ENCODE peak calls at places on chromosomes 2 and 18, in eight cellular contexts. One of them, this sample, is unnamed.
A peak's percentile ranks its signal among the peaks of the same experiment; 100 is the strongest.

GRCh38 chr2:234003972-234004617 is 46.4 kb upstream of the SPP2 start:
- DNase-seq in upper lobe of right lung: no peak
- DNase-seq in GM06990: no peak
- DNase-seq in AG04450: peak; percentile 77
- DNase-seq in sigmoid colon: no peak
- DNase-seq in tibial artery: no peak
- DNase-seq in right atrium auricular region: no peak
- DNase-seq in heart right ventricle: no peak
- DNase-seq in this sample: peak; percentile 77

GRCh38 chr2:46167406-46167805 is 129.8 kb upstream of the EPAS1 start:
- DNase-seq in right atrium auricular region: no peak
- DNase-seq in GM06990: no peak
- DNase-seq in tibial artery: no peak
- DNase-seq in upper lobe of right lung: no peak
- DNase-seq in sigmoid colon: no peak
- DNase-seq in AG04450: no peak
- DNase-seq in heart right ventricle: no peak
- DNase-seq in this sample: no peak

GRCh38 chr18:77101410-77102245 is 31.0 kb downstream of the MBP start:
- DNase-seq in right atrium auricular region: peak; percentile 95
- DNase-seq in upper lobe of right lung: peak; percentile 85
- DNase-seq in tibial artery: peak; percentile 90
- DNase-seq in AG04450: peak; percentile 89
- DNase-seq in heart right ventricle: peak; percentile 66
- DNase-seq in sigmoid colon: peak; percentile 93
- DNase-seq in GM06990: peak; percentile 65
- DNase-seq in this sample: peak; percentile 89

GRCh38 chr2:165455940-165456479 is 13.5 kb upstream of the CSRNP3 start:
- DNase-seq in right atrium auricular region: no peak
- DNase-seq in tibial artery: no peak
- DNase-seq in heart right ventricle: no peak
- DNase-seq in AG04450: no peak
- DNase-seq in upper lobe of right lung: no peak
- DNase-seq in sigmoid colon: no peak
- DNase-seq in GM06990: no peak
- DNase-seq in this sample: no peak

GRCh38 chr18:49015886-49016647 is 65.3 kb upstream of the SMAD7 start:
- DNase-seq in heart right ventricle: no peak
- DNase-seq in right atrium auricular region: no peak
- DNase-seq in sigmoid colon: peak; percentile 53
- DNase-seq in AG04450: no peak
- DNase-seq in tibial artery: peak; percentile 53
- DNase-seq in upper lobe of right lung: peak; percentile 62
- DNase-seq in GM06990: no peak
- DNase-seq in this sample: no peak

GRCh38 chr2:98134138-98134537 is 47.2 kb downstream of the VWA3B start:
- DNase-seq in GM06990: peak; percentile 70
- DNase-seq in right atrium auricular region: no peak
- DNase-seq in tibial artery: no peak
- DNase-seq in sigmoid colon: no peak
- DNase-seq in AG04450: no peak
- DNase-seq in heart right ventricle: peak; percentile 24
- DNase-seq in upper lobe of right lung: peak; percentile 70
- DNase-seq in this sample: no peak

GRCh38 chr2:188291617-188292445 is at the start of gene GULP1:
- DNase-seq in GM06990: peak; percentile 10
- DNase-seq in tibial artery: peak; percentile 87
- DNase-seq in heart right ventricle: peak; percentile 69
- DNase-seq in right atrium auricular region: peak; percentile 81
- DNase-seq in AG04450: no peak
- DNase-seq in upper lobe of right lung: peak; percentile 86
- DNase-seq in sigmoid colon: peak; percentile 90
- DNase-seq in this sample: no peak

GRCh38 chr2:200042944-200043343 is 87.6 kb downstream of the MAIP1 start:
- DNase-seq in heart right ventricle: no peak
- DNase-seq in upper lobe of right lung: no peak
- DNase-seq in AG04450: no peak
- DNase-seq in right atrium auricular region: no peak
- DNase-seq in GM06990: no peak
- DNase-seq in tibial artery: no peak
- DNase-seq in sigmoid colon: no peak
- DNase-seq in this sample: no peak

GRCh38 chr2:71544919-71545571 is 91.7 kb downstream of the DYSF start:
- DNase-seq in heart right ventricle: no peak
- DNase-seq in AG04450: no peak
- DNase-seq in GM06990: no peak
- DNase-seq in tibial artery: peak; percentile 48
- DNase-seq in right atrium auricular region: no peak
- DNase-seq in sigmoid colon: peak; percentile 58
- DNase-seq in upper lobe of right lung: peak; percentile 56
- DNase-seq in this sample: no peak

GRCh38 chr2:100818003-100818605 is 1.8 kb upstream of the NPAS2 start:
- DNase-seq in AG04450: no peak
- DNase-seq in tibial artery: no peak
- DNase-seq in heart right ventricle: no peak
- DNase-seq in GM06990: no peak
- DNase-seq in right atrium auricular region: no peak
- DNase-seq in sigmoid colon: no peak
- DNase-seq in upper lobe of right lung: no peak
- DNase-seq in this sample: no peak
- H3K4me3 ChIP-seq in AG04450: peak overlapping the region; percentile 84
- H3K4me3 ChIP-seq in tibial artery: peak overlapping the region; percentile 64
- H3K4me3 ChIP-seq in heart right ventricle: peak overlapping the region; percentile 76
- H3K4me3 ChIP-seq in GM06990: no peak overlapping the region
- H3K4me3 ChIP-seq in right atrium auricular region: peak overlapping the region; percentile 80
- H3K4me3 ChIP-seq in sigmoid colon: peak overlapping the region; percentile 90
- H3K4me3 ChIP-seq in upper lobe of right lung: peak overlapping the region; percentile 57
- H3K4me3 ChIP-seq in this sample: peak overlapping the region; percentile 69

GRCh38 chr2:156492979-156493378 is 56.8 kb downstream of the GPD2 start:
- DNase-seq in AG04450: no peak
- DNase-seq in right atrium auricular region: no peak
- DNase-seq in tibial artery: no peak
- DNase-seq in heart right ventricle: no peak
- DNase-seq in GM06990: no peak
- DNase-seq in sigmoid colon: no peak
- DNase-seq in upper lobe of right lung: no peak
- DNase-seq in this sample: no peak
- TF ChIP-seq CTCF in AG04450: no peak
- TF ChIP-seq CTCF in right atrium auricular region: no peak
- TF ChIP-seq CTCF in tibial artery: no peak
- TF ChIP-seq CTCF in heart right ventricle: no peak
- TF ChIP-seq CTCF in GM06990: no peak
- TF ChIP-seq CTCF in sigmoid colon: no peak
- TF ChIP-seq CTCF in upper lobe of right lung: no peak
- TF ChIP-seq CTCF in this sample: no peak

GRCh38 chr2:50291535-50291934 is 740.4 kb downstream of the NRXN1 start:
- DNase-seq in AG04450: no peak
- DNase-seq in GM06990: no peak
- DNase-seq in tibial artery: no peak
- DNase-seq in sigmoid colon: no peak
- DNase-seq in upper lobe of right lung: no peak
- DNase-seq in right atrium auricular region: no peak
- DNase-seq in heart right ventricle: no peak
- DNase-seq in this sample: no peak

GRCh38 chr2:50295596-50295995 is 736.3 kb downstream of the NRXN1 start:
- DNase-seq in AG04450: no peak
- DNase-seq in GM06990: no peak
- DNase-seq in upper lobe of right lung: no peak
- DNase-seq in right atrium auricular region: no peak
- DNase-seq in heart right ventricle: no peak
- DNase-seq in sigmoid colon: no peak
- DNase-seq in tibial artery: no peak
- DNase-seq in this sample: no peak

GRCh38 chr2:50290718-50291117 is 741.2 kb downstream of the NRXN1 start:
- DNase-seq in sigmoid colon: no peak
- DNase-seq in GM06990: no peak
- DNase-seq in right atrium auricular region: no peak
- DNase-seq in upper lobe of right lung: no peak
- DNase-seq in tibial artery: no peak
- DNase-seq in AG04450: no peak
- DNase-seq in heart right ventricle: no peak
- DNase-seq in this sample: no peak
- H3K4me3 ChIP-seq in sigmoid colon: no peak overlapping the region
- H3K4me3 ChIP-seq in GM06990: no peak overlapping the region
- H3K4me3 ChIP-seq in right atrium auricular region: no peak overlapping the region
- H3K4me3 ChIP-seq in upper lobe of right lung: no peak overlapping the region
- H3K4me3 ChIP-seq in tibial artery: no peak overlapping the region
- H3K4me3 ChIP-seq in AG04450: no peak overlapping the region
- H3K4me3 ChIP-seq in heart right ventricle: no peak overlapping the region
- H3K4me3 ChIP-seq in this sample: no peak overlapping the region

GRCh38 chr2:240595381-240596079 is 9.0 kb downstream of the CAPN10 start:
- DNase-seq in tibial artery: peak; percentile 53
- DNase-seq in upper lobe of right lung: peak; percentile 57
- DNase-seq in right atrium auricular region: no peak
- DNase-seq in AG04450: no peak
- DNase-seq in GM06990: no peak
- DNase-seq in sigmoid colon: peak; percentile 63
- DNase-seq in heart right ventricle: no peak
- DNase-seq in this sample: no peak
- TF ChIP-seq CTCF in tibial artery: no peak
- TF ChIP-seq CTCF in upper lobe of right lung: no peak
- TF ChIP-seq CTCF in right atrium auricular region: peak; percentile 42
- TF ChIP-seq CTCF in AG04450: peak; percentile 42
- TF ChIP-seq CTCF in GM06990: peak; percentile 46
- TF ChIP-seq CTCF in sigmoid colon: no peak
- TF ChIP-seq CTCF in heart right ventricle: peak; percentile 42
- TF ChIP-seq CTCF in this sample: peak; percentile 33

DNA sequence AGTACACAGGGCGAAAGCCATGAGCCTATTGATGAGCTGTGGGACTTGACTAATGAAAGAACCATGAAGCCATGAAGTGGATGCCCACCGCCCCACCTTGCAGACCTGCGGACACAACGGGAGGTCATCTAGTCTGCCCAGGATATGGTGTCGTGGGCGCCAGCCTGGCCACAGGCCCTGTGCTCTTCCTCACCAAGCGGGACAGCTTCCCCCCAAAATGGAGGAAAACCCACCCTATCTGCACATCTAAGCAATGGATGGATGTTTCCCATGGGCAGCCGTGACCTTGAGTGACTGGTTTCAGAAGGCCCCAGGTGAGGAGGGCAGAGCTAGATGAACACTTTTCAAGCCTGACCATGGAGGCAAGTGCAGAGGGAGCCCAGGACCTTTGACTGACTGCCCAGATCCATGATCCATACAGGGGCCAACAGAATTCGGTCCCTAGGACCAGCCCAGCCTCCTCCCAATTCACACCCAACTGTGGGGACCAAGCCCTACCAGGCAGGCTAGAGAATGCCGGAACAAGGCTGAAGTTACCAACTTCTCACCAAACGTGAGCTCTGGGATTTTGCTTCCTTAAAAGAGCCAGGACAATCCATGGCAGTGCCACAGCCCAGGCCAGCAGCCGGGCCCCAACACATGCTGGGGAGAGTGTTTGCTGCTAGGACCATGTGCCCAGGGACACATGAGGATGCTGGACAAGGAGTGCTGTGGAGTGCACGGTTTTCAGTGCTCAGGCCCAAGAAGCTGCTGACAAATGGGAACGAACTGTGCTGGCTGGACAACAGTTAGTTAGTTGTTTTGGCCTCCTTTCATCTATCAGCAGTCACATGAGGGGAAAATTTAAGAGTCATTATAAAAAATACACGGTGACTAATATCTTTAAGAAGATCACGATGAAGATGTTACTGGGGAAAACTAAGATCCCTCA is 249.4 kb downstream of the HDAC4 start:
- DNase-seq in tibial artery: peak; percentile 83
- DNase-seq in GM06990: no peak
- DNase-seq in upper lobe of right lung: peak; percentile 46
- DNase-seq in right atrium auricular region: peak; percentile 68
- DNase-seq in sigmoid colon: peak; percentile 90
- DNase-seq in AG04450: no peak
- DNase-seq in heart right ventricle: no peak
- DNase-seq in this sample: no peak
- H3K4me3 ChIP-seq in tibial artery: no peak overlapping the region
- H3K4me3 ChIP-seq in GM06990: no peak overlapping the region
- H3K4me3 ChIP-seq in upper lobe of right lung: no peak overlapping the region
- H3K4me3 ChIP-seq in right atrium auricular region: no peak overlapping the region
- H3K4me3 ChIP-seq in sigmoid colon: no peak overlapping the region
- H3K4me3 ChIP-seq in AG04450: no peak overlapping the region
- H3K4me3 ChIP-seq in heart right ventricle: no peak overlapping the region
- H3K4me3 ChIP-seq in this sample: no peak overlapping the region